ENCODE peak calls at places on chromosomes 12 and 14, in nine cellular contexts. F is cardiac muscle cell; X is foreskin fibroblast; K is effector memory CD4-positive, alpha-beta T cell; J is fibroblast of lung; I is cardiac fibroblast; G is aorta; M is AG09309; D is fibroblast of mammary gland. B is an unnamed sample.

GRCh38 chr12:89384050-89384749 is 31.9 kb upstream of the DUSP6 start:
- DNase-seq in F (peak; percentile 36), X (peak; percentile 96), K (no peak), J (peak; percentile 88), I (peak; percentile 95), G (no peak), M (peak; percentile 96), D (peak; percentile 90), B (no peak)

GRCh38 chr14:68819260-68819691 is 26.4 kb upstream of the ZFP36L1 start:
- DNase-seq in F (peak; percentile 46), X (peak; percentile 60), K (peak; percentile 22), J (peak; percentile 91), I (peak; percentile 74), G (peak; percentile 80), M (no peak), D (peak; percentile 90), B (peak; percentile 48)

GRCh38 chr12:50517456-50518048 is 12.8 kb downstream of the DIP2B start:
- DNase-seq in F (no peak), X (peak; percentile 25), K (no peak), J (peak; percentile 70), I (peak; percentile 60), G (no peak), M (no peak), D (peak; percentile 31), B (no peak)

GRCh38 chr12:98471085-98471484 is 44.3 kb upstream of the TMPO start:
- DNase-seq in F (no peak), X (no peak), K (no peak), J (no peak), I (no peak), G (no peak), M (no peak), D (no peak), B (no peak)

GRCh38 chr12:91127751-91128150 is 16.5 kb upstream of the LUM start:
- DNase-seq in F (no peak), X (peak; percentile 57), K (no peak), J (peak; percentile 67), I (peak; percentile 67), G (no peak), M (no peak), D (peak; percentile 58), B (no peak)

GRCh38 chr12:29451886-29452285 is 45.6 kb downstream of the OVCH1 start:
- DNase-seq in F (no peak), X (no peak), K (no peak), J (no peak), I (no peak), G (no peak), M (no peak), D (no peak), B (no peak)

GRCh38 chr14:21309956-21310355 is 30.1 kb downstream of the RPGRIP1 start:
- DNase-seq in F (no peak), X (no peak), K (no peak), J (no peak), I (no peak), G (no peak), M (no peak), D (no peak), B (no peak)

GRCh38 chr14:65137648-65138317 is 35.5 kb upstream of the MAX start:
- DNase-seq in F (no peak), X (peak; percentile 9), K (no peak), J (peak; percentile 72), I (peak; percentile 11), G (no peak), M (no peak), D (peak; percentile 55), B (no peak)

GRCh38 chr12:24228371-24228770 is 278.9 kb upstream of the SOX5 start:
- DNase-seq in F (no peak), X (no peak), K (no peak), J (peak; percentile 6), I (no peak), G (no peak), M (no peak), D (no peak), B (no peak)

GRCh38 chr12:124778411-124778810 is 85.3 kb downstream of the SCARB1 start:
- DNase-seq in F (no peak), X (no peak), K (no peak), J (no peak), I (no peak), G (no peak), M (no peak), D (no peak), B (no peak)

GRCh38 chr14:54252072-54252730 is 144.6 kb upstream of the CDKN3 start:
- DNase-seq in F (no peak), X (peak; percentile 81), K (no peak), J (peak; percentile 98), I (peak; percentile 71), G (no peak), M (peak; percentile 40), D (peak; percentile 69), B (no peak)

GRCh38 chr14:67943947-67944346 is 124.4 kb downstream of the RAD51B start:
- DNase-seq in F (peak; percentile 87), X (peak; percentile 90), K (peak; percentile 29), J (peak; percentile 86), I (peak; percentile 95), G (no peak), M (peak; percentile 61), D (peak; percentile 88), B (peak; percentile 86)

GRCh38 chr12:63917864-63918742 is 73.6 kb downstream of the SRGAP1 start:
- DNase-seq in F (no peak), X (peak; percentile 96), K (no peak), J (peak; percentile 95), I (peak; percentile 100), G (no peak), M (peak; percentile 98), D (peak; percentile 99), B (peak; percentile 43)

GRCh38 chr14:96797943-96798349 is 764 bp downstream of the VRK1 start:
- DNase-seq in F (no peak), X (peak; percentile 21), K (no peak), J (no peak), I (peak; percentile 23), G (no peak), M (no peak), D (no peak), B (no peak)

GRCh38 chr12:70002912-70003255 is 177.9 kb downstream of the MYRFL start:
- DNase-seq in F (no peak), X (no peak), K (no peak), J (no peak), I (no peak), G (no peak), M (no peak), D (no peak), B (no peak)

GRCh38 chr14:92694807-92695206 is 53.6 kb downstream of the LGMN start:
- DNase-seq in F (no peak), X (no peak), K (no peak), J (no peak), I (no peak), G (peak; percentile 68), M (no peak), D (no peak), B (no peak)

GRCh38 chr14:92692822-92693226 is 55.6 kb downstream of the LGMN start:
- DNase-seq in F (no peak), X (no peak), K (no peak), J (peak; percentile 47), I (no peak), G (peak; percentile 81), M (no peak), D (peak; percentile 55), B (no peak)

GRCh38 chr14:92696356-92696755 is 52.1 kb downstream of the LGMN start:
- DNase-seq in F (no peak), X (no peak), K (no peak), J (no peak), I (no peak), G (no peak), M (no peak), D (no peak), B (no peak)

GRCh38 chr14:92693998-92694780 is 54.2 kb downstream of the LGMN start:
- DNase-seq in F (no peak), X (peak; percentile 38), K (no peak), J (peak; percentile 10), I (no peak), G (no peak), M (no peak), D (no peak), B (no peak)

GRCh38 chr14:92695562-92695961 is 52.9 kb downstream of the LGMN start:
- DNase-seq in F (no peak), X (no peak), K (no peak), J (no peak), I (no peak), G (no peak), M (no peak), D (no peak), B (no peak)
- H3K4me3 ChIP-seq in F (no peak overlapping the region), X (no peak overlapping the region), K (no peak overlapping the region), J (no peak overlapping the region), I (no peak overlapping the region), G (no peak overlapping the region), M (no peak overlapping the region), D (no peak overlapping the region), B (no peak overlapping the region)

GRCh38 chr14:52791204-52792096 is at the start of gene GNPNAT1:
- DNase-seq in F (peak; percentile 89), X (peak; percentile 96), K (peak; percentile 85), J (peak; percentile 91), I (peak; percentile 96), G (peak; percentile 95), M (peak; percentile 66), D (peak; percentile 94), B (peak; percentile 84)
- H3K4me3 ChIP-seq in F (peak within 1 kb of the TSS; percentile 48), X (peak within 1 kb of the TSS; percentile 74), K (peak within 1 kb of the TSS; percentile 85), J (peak within 1 kb of the TSS; percentile 81), I (peak within 1 kb of the TSS; percentile 72), G (peak within 1 kb of the TSS; percentile 28), M (peak within 1 kb of the TSS; percentile 62), D (peak within 1 kb of the TSS; percentile 83), B (peak within 1 kb of the TSS; percentile 67)

GRCh38 chr12:55743131-55743921 is 404 bp downstream of the GDF11 start:
- DNase-seq in F (peak; percentile 89), X (peak; percentile 86), K (peak; percentile 61), J (peak; percentile 70), I (peak; percentile 68), G (peak; percentile 87), M (no peak), D (peak; percentile 66), B (peak; percentile 83)

GRCh38 chr12:55745361-55746146 is 2.6 kb downstream of the GDF11 start:
- DNase-seq in F (peak; percentile 94), X (peak; percentile 56), K (no peak), J (no peak), I (no peak), G (no peak), M (no peak), D (no peak), B (peak; percentile 99)

GRCh38 chr12:55743967-55744931 is 1.3 kb downstream of the GDF11 start:
- DNase-seq in F (peak; percentile 25), X (peak; percentile 46), K (no peak), J (no peak), I (no peak), G (no peak), M (no peak), D (no peak), B (peak; percentile 50)

GRCh38 chr12:55741978-55742377 is 944 bp upstream of the GDF11 start:
- DNase-seq in F (no peak), X (peak; percentile 38), K (no peak), J (no peak), I (no peak), G (no peak), M (no peak), D (no peak), B (no peak)

GRCh38 chr12:55742719-55743130 is at the start of gene GDF11:
- DNase-seq in F (peak; percentile 93), X (peak; percentile 92), K (peak; percentile 72), J (peak; percentile 76), I (peak; percentile 73), G (peak; percentile 93), M (no peak), D (peak; percentile 64), B (peak; percentile 90)
- H3K4me3 ChIP-seq in F (peak within 1 kb of the TSS; percentile 53), X (peak within 1 kb of the TSS; percentile 56), K (peak within 1 kb of the TSS; percentile 70), J (peak within 1 kb of the TSS; percentile 75), I (peak within 1 kb of the TSS; percentile 66), G (peak within 1 kb of the TSS; percentile 75), M (peak within 1 kb of the TSS; percentile 62), D (peak within 1 kb of the TSS; percentile 70), B (peak within 1 kb of the TSS; percentile 77)

GRCh38 chr14:93984987-93985410 is 8.6 kb upstream of the ASB2 start:
- DNase-seq in F (peak; percentile 79), X (peak; percentile 52), K (no peak), J (peak; percentile 97), I (peak; percentile 66), G (no peak), M (peak; percentile 71), D (peak; percentile 41), B (peak; percentile 70)
- H3K4me3 ChIP-seq in F (no peak overlapping the region), X (no peak overlapping the region), K (no peak overlapping the region), J (no peak overlapping the region), I (no peak overlapping the region), G (no peak overlapping the region), M (no peak overlapping the region), D (no peak overlapping the region), B (no peak overlapping the region)